ENCODE peak calls at places on chromosome 2, in ten cellular contexts. E is thyroid gland, Y is K562, C is heart left ventricle, U is suprapubic skin, A is astrocyte, N is left ventricle myocardium inferior, J is brain microvascular endothelial cell, Q is AG04450, V is Panc1. G is an unnamed sample.

GRCh38 chr2:6526093-6526824 is 339.4 kb downstream of the CMPK2 start:
- DNase-seq in E (peak; percentile 35), Q (no peak), Y (no peak), V (no peak), A (no peak), C (no peak), J (no peak), N (no peak), U (no peak), G (no peak)

GRCh38 chr2:207252979-207253640 is 87.4 kb upstream of the KLF7 start:
- DNase-seq in A (peak; percentile 31), N (no peak), U (no peak), V (no peak), J (peak; percentile 60), Y (no peak), C (no peak), E (no peak), Q (no peak), G (no peak)

GRCh38 chr2:237214963-237215362 is 129.3 kb downstream of the COPS8 start:
- DNase-seq in Q (no peak), V (no peak), E (no peak), Y (no peak), C (no peak), U (no peak), A (no peak), J (no peak), N (no peak), G (no peak)

GRCh38 chr2:2600466-2600865 is 269.4 kb upstream of the MYT1L start:
- DNase-seq in E (peak; percentile 15), Q (no peak), V (no peak), J (no peak), Y (no peak), C (no peak), N (no peak), U (no peak), A (no peak), G (no peak)

GRCh38 chr2:101776172-101777043 is 78.9 kb downstream of the MAP4K4 start:
- DNase-seq in V (no peak), E (peak; percentile 21), A (no peak), J (peak; percentile 35), C (no peak), N (no peak), U (no peak), Q (no peak), Y (peak; percentile 50), G (no peak)

GRCh38 chr2:233414777-233415570 is 60.7 kb downstream of the DGKD start:
- DNase-seq in E (peak; percentile 90), Q (no peak), Y (no peak), A (peak; percentile 70), N (no peak), J (no peak), C (no peak), U (no peak), V (no peak), G (no peak)

GRCh38 chr2:65430515-65431416 is 1.6 kb downstream of the SPRED2 start:
- DNase-seq in U (peak; percentile 78), N (peak; percentile 56), E (peak; percentile 68), V (no peak), Y (peak; percentile 44), Q (no peak), A (no peak), C (peak; percentile 57), J (no peak), G (peak; percentile 91)

GRCh38 chr2:182852090-182852489 is 14.3 kb downstream of the FRZB start:
- DNase-seq in A (no peak), U (no peak), Y (no peak), J (no peak), Q (no peak), V (no peak), C (no peak), N (no peak), E (peak; percentile 52), G (no peak)

GRCh38 chr2:165895974-165896373 is 57.6 kb downstream of the TTC21B start:
- DNase-seq in J (no peak), A (no peak), V (no peak), E (no peak), U (no peak), Y (no peak), N (no peak), Q (no peak), C (no peak), G (no peak)

GRCh38 chr2:73228631-73229030 is 4.4 kb downstream of the PRADC1 start:
- DNase-seq in U (no peak), A (no peak), E (no peak), C (no peak), Y (no peak), J (no peak), V (no peak), N (no peak), Q (no peak), G (no peak)

GRCh38 chr2:109516445-109517117 is 97.2 kb downstream of the SEPTIN10 start:
- DNase-seq in J (peak; percentile 27), V (no peak), E (peak; percentile 11), N (peak; percentile 51), Y (peak; percentile 73), C (peak; percentile 39), A (no peak), Q (no peak), U (no peak), G (no peak)

GRCh38 chr2:71816815-71817214 is 330.8 kb downstream of the CYP26B1 start:
- DNase-seq in U (no peak), J (no peak), V (no peak), Y (no peak), A (no peak), C (no peak), E (no peak), Q (no peak), N (peak; percentile 46), G (no peak)

GRCh38 chr2:10059016-10059351 is 15.6 kb downstream of the KLF11 start:
- DNase-seq in U (no peak), Q (no peak), A (no peak), V (no peak), Y (no peak), E (no peak), N (no peak), C (no peak), J (no peak), G (no peak)

GRCh38 chr2:42048318-42049251 is 764 bp downstream of the PKDCC start:
- DNase-seq in C (no peak), U (no peak), A (no peak), V (no peak), E (peak; percentile 28), Y (peak; percentile 54), Q (no peak), J (no peak), N (no peak), G (no peak)

GRCh38 chr2:121189656-121190381 is 95.2 kb downstream of the TFCP2L1 start:
- DNase-seq in Q (no peak), A (no peak), V (no peak), N (no peak), J (no peak), Y (no peak), C (no peak), U (no peak), E (peak; percentile 30), G (no peak)

GRCh38 chr2:46230677-46231425 is 66.4 kb upstream of the EPAS1 start:
- DNase-seq in N (peak; percentile 27), E (no peak), A (no peak), Y (no peak), U (no peak), V (no peak), C (no peak), J (no peak), Q (no peak), G (no peak)

GRCh38 chr2:96106991-96107882 is 9.1 kb downstream of the ADRA2B start:
- DNase-seq in C (no peak), E (no peak), V (no peak), Q (no peak), Y (no peak), J (no peak), N (peak; percentile 16), U (peak; percentile 47), A (no peak), G (peak; percentile 27)

DNA sequence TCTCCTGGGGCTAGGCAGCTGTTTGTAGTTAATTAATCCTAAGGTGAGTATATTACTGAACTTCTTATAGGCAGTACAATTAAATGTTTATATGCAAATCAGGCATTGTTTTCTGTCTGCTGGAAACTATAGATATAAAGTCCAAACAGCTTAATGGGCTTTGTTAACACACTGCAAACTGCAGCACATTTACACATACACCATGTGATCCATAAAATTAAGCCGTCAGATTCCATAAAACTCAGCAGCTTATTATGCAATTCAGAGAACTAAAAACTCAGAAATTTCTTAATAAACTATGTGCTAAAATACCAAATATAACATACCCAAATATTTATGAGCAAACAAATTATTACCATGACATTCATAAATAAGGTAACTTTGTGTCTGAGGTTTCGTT is 7.6 kb downstream of the SF3B1 start:
- DNase-seq in A (no peak), Q (no peak), N (no peak), Y (no peak), U (no peak), E (no peak), J (no peak), V (no peak), C (no peak), G (no peak)
- H3K4me3 ChIP-seq in A (no peak overlapping the region), Q (no peak overlapping the region), N (no peak overlapping the region), Y (no peak overlapping the region), U (no peak overlapping the region), E (no peak overlapping the region), J (no peak overlapping the region), V (no peak overlapping the region), C (no peak overlapping the region), G (no peak overlapping the region)

GRCh38 chr2:31675485-31675901 is 94.8 kb upstream of the SRD5A2 start:
- DNase-seq in N (no peak), A (no peak), Q (no peak), U (no peak), C (no peak), V (no peak), J (no peak), E (no peak), Y (no peak), G (no peak)

DNA sequence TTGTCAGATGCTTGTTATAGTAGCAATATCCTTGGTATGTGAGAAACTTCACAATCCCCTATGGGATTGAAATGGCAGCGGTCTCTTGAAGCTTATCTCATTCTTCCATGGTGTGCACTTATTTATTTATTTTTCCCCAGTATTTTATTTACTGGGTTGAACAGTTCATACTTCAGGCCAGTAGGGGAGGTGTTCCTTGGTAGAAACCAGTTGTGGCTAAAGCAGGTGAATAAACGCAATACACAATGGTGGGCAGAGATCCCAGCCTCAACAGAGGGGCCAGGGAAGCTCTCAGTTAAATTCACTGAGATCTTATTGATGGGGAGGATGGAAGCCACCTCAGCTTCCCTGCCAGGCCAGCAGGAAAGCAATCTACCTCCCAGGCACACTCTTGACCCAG is 93.7 kb upstream of the SRD5A2 start:
- DNase-seq in U (no peak), Q (no peak), V (no peak), Y (no peak), J (no peak), N (no peak), E (no peak), A (no peak), C (no peak), G (no peak)
- TF ChIP-seq CTCF in U (no peak), Q (no peak), V (no peak), Y (no peak), J (no peak), N (no peak), E (no peak), A (no peak), C (no peak), G (no peak)

GRCh38 chr2:12828932-12829331 is 112.2 kb downstream of the TRIB2 start:
- DNase-seq in E (no peak), Q (no peak), U (no peak), C (no peak), V (no peak), J (no peak), A (no peak), Y (no peak), N (no peak), G (no peak)
- H3K27ac ChIP-seq in E (no peak overlapping the region), Q (no peak overlapping the region), U (no peak overlapping the region), C (no peak overlapping the region), V (no peak overlapping the region), J (no peak overlapping the region), A (no peak overlapping the region), Y (no peak overlapping the region), N (no peak overlapping the region), G (no peak overlapping the region)

GRCh38 chr2:191571163-191571769 is 106.7 kb upstream of the NABP1 start:
- DNase-seq in J (peak; percentile 65), V (peak; percentile 53), A (peak; percentile 64), Y (peak; percentile 46), E (no peak), Q (peak; percentile 30), U (no peak), C (no peak), N (no peak), G (no peak)
- H3K4me3 ChIP-seq in J (peak overlapping the region; percentile 29), V (no peak overlapping the region), A (no peak overlapping the region), Y (peak overlapping the region; percentile 24), E (no peak overlapping the region), Q (no peak overlapping the region), U (peak overlapping the region; percentile 18), C (no peak overlapping the region), N (peak overlapping the region; percentile 27), G (peak overlapping the region; percentile 8)

G was measured in left lung.